ENCODE peak calls at places on chromosomes 6 and 20, in five cellular contexts. E, F, S, R and B are unnamed samples.

GRCh38 chr6:46054531-46054930 is 38.9 kb upstream of the CLIC5 start:
- DNase-seq in E (no peak), F (no peak), S (no peak), R (no peak), B (no peak)

GRCh38 chr6:105900120-105900937 is 185.8 kb upstream of the PRDM1 start:
- DNase-seq in E (no peak), F (no peak), S (no peak), R (no peak), B (no peak)

GRCh38 chr20:16385891-16386290 is 187.4 kb downstream of the KIF16B start:
- DNase-seq in E (no peak), F (no peak), S (no peak), R (no peak), B (no peak)

GRCh38 chr6:12401200-12401599 is 111.0 kb downstream of the EDN1 start:
- DNase-seq in E (no peak), F (no peak), S (no peak), R (no peak), B (no peak)

GRCh38 chr20:44521484-44522481 is at the start of gene SERINC3:
- DNase-seq in E (peak; percentile 96), F (peak; percentile 95), S (peak; percentile 91), R (peak; percentile 95), B (peak; percentile 97)

GRCh38 chr6:151242420-151242841 is 2.7 kb downstream of the AKAP12 start:
- DNase-seq in E (no peak), F (no peak), S (no peak), R (no peak), B (no peak)

GRCh38 chr6:53543341-53544010 is 1.4 kb downstream of the GCLC start:
- DNase-seq in E (no peak), F (no peak), S (no peak), R (no peak), B (no peak)

GRCh38 chr6:45478235-45478634 is 100.5 kb upstream of the SUPT3H start:
- DNase-seq in E (no peak), F (no peak), S (no peak), R (no peak), B (no peak)

GRCh38 chr20:53751394-53752368 is 158.0 kb upstream of the ZNF217 start:
- DNase-seq in E (no peak), F (no peak), S (no peak), R (no peak), B (no peak)

GRCh38 chr6:161618816-161619454 is 345.1 kb upstream of the AGPAT4 start:
- DNase-seq in E (peak; percentile 76), F (peak; percentile 20), S (no peak), R (peak; percentile 30), B (no peak)

GRCh38 chr6:11231564-11232176 is 798 bp downstream of the NEDD9 start:
- DNase-seq in E (no peak), F (no peak), S (no peak), R (no peak), B (no peak)

GRCh38 chr20:58306421-58307261 is 2.9 kb upstream of the RAB22A start:
- DNase-seq in E (no peak), F (no peak), S (no peak), R (peak; percentile 45), B (peak; percentile 71)

GRCh38 chr20:62269378-62269777 is 31.1 kb downstream of the OSBPL2 start:
- DNase-seq in E (no peak), F (no peak), S (no peak), R (no peak), B (no peak)

GRCh38 chr6:81853975-81854374 is 101.5 kb upstream of the TENT5A start:
- DNase-seq in E (no peak), F (no peak), S (no peak), R (no peak), B (no peak)

GRCh38 chr20:50695144-50695872 is 4.0 kb upstream of the RIPOR3 start:
- DNase-seq in E (no peak), F (no peak), S (no peak), R (no peak), B (no peak)

GRCh38 chr6:80282913-80283554 is 176.6 kb downstream of the BCKDHB start:
- DNase-seq in E (no peak), F (no peak), S (no peak), R (no peak), B (no peak)

GRCh38 chr6:101391772-101392560 is 1.5 kb upstream of the GRIK2 start:
- DNase-seq in E (no peak), F (no peak), S (no peak), R (no peak), B (no peak)
- H3K27me3 ChIP-seq in E (peaks cover 5% of the 10 kb centered on the region), F (peaks cover 61% of the 10 kb centered on the region), S (no peaks in the 10 kb centered on the region), R (no peaks in the 10 kb centered on the region), B (peaks cover 48% of the 10 kb centered on the region)

GRCh38 chr6:5994999-5995698 is 11.6 kb downstream of the NRN1 start:
- DNase-seq in E (no peak), F (no peak), S (no peak), R (no peak), B (no peak)

GRCh38 chr6:5995705-5996686 is 10.7 kb downstream of the NRN1 start:
- DNase-seq in E (peak; percentile 60), F (peak; percentile 71), S (no peak), R (no peak), B (peak; percentile 75)

GRCh38 chr6:5998236-5998635 is 8.5 kb downstream of the NRN1 start:
- DNase-seq in E (no peak), F (no peak), S (no peak), R (no peak), B (no peak)

GRCh38 chr6:5997420-5998093 is 9.2 kb downstream of the NRN1 start:
- DNase-seq in E (no peak), F (no peak), S (no peak), R (no peak), B (peak; percentile 68)

GRCh38 chr6:5996701-5997419 is 9.9 kb downstream of the NRN1 start:
- DNase-seq in E (peak; percentile 63), F (no peak), S (no peak), R (no peak), B (peak; percentile 62)
- H3K27me3 ChIP-seq in E (peaks cover 13% of the 10 kb centered on the region), F (peaks cover 100% of the 10 kb centered on the region), S (peaks cover 41% of the 10 kb centered on the region), R (peaks cover 64% of the 10 kb centered on the region), B (peaks cover 96% of the 10 kb centered on the region)

GRCh38 chr20:944774-945410 is 28.8 kb upstream of the ANGPT4 start:
- DNase-seq in E (no peak), F (no peak), S (no peak), R (no peak), B (no peak)
- H3K27me3 ChIP-seq in E (no peaks in the 10 kb centered on the region), F (peaks cover 94% of the 10 kb centered on the region), S (no peaks in the 10 kb centered on the region), R (no peaks in the 10 kb centered on the region), B (no peaks in the 10 kb centered on the region)

GRCh38 chr6:110054664-110055386 is 76.7 kb downstream of the GPR6 start:
- DNase-seq in E (no peak), F (no peak), S (no peak), R (no peak), B (no peak)
- H3K27me3 ChIP-seq in E (peaks cover 2% of the 10 kb centered on the region), F (peaks cover 10% of the 10 kb centered on the region), S (no peaks in the 10 kb centered on the region), R (no peaks in the 10 kb centered on the region), B (no peaks in the 10 kb centered on the region)

GRCh38 chr6:1620504-1621327 is 11.0 kb downstream of the FOXC1 start:
- DNase-seq in E (no peak), F (no peak), S (no peak), R (no peak), B (peak; percentile 24)
- H3K27me3 ChIP-seq in E (peaks cover 16% of the 10 kb centered on the region), F (peaks cover 100% of the 10 kb centered on the region), S (no peaks in the 10 kb centered on the region), R (no peaks in the 10 kb centered on the region), B (peaks cover 94% of the 10 kb centered on the region)